ENCODE peak calls at places on chromosomes 6 and 20, in four cellular contexts. P, F, D and I are unnamed samples.

GRCh38 chr20:6420336-6420735 is 297.5 kb upstream of the FERMT1 start:
- DNase-seq in F (no peak), D (no peak), P (no peak), I (no peak)

GRCh38 chr6:21928715-21929298 is 335.3 kb downstream of the SOX4 start:
- DNase-seq in P (no peak), F (peak; percentile 47), D (no peak), I (no peak)

GRCh38 chr6:38322123-38322522 is 317.6 kb downstream of the BTBD9 start:
- DNase-seq in P (no peak), F (no peak), D (no peak), I (no peak)

GRCh38 chr6:20789162-20789561 is 254.9 kb downstream of the CDKAL1 start:
- DNase-seq in D (no peak), P (no peak), F (peak; percentile 18), I (no peak)

GRCh38 chr6:146620655-146621054 is 21.9 kb downstream of the ADGB start:
- DNase-seq in P (no peak), D (no peak), F (no peak), I (no peak)

GRCh38 chr6:43287717-43288679 is 10.1 kb upstream of the SLC22A7 start:
- DNase-seq in D (no peak), P (no peak), F (no peak), I (peak; percentile 15)

GRCh38 chr6:163811317-163811716 is 396.8 kb downstream of the QKI start:
- DNase-seq in F (no peak), D (no peak), P (no peak), I (no peak)

GRCh38 chr6:45965007-45965406 is 50.7 kb downstream of the CLIC5 start:
- DNase-seq in P (no peak), F (no peak), D (no peak), I (no peak)

GRCh38 chr6:41405941-41406340 is 70.5 kb downstream of the NCR2 start:
- DNase-seq in F (no peak), P (no peak), D (no peak), I (no peak)

GRCh38 chr6:73537677-73538076 is 16.8 kb upstream of the EEF1A1 start:
- DNase-seq in F (no peak), D (no peak), P (no peak), I (no peak)

GRCh38 chr6:24549674-24550418 is 55.1 kb downstream of the ALDH5A1 start:
- DNase-seq in P (no peak), F (peak; percentile 14), D (no peak), I (no peak)

GRCh38 chr20:25076731-25077609 is 5.0 kb downstream of the VSX1 start:
- DNase-seq in F (peak; percentile 80), D (peak; percentile 30), P (peak; percentile 80), I (peak; percentile 57)